ENCODE peak calls at places on chromosomes 5 and 9, in four cellular contexts. One of them, this sample, is unnamed.
A peak's percentile ranks its signal among the peaks of the same experiment; 100 is the strongest.

GRCh38 chr5:82794876-82795275 is 282.3 kb downstream of the TMEM167A start:
- DNase-seq in GM12865: no peak
- DNase-seq in AG09319: no peak
- DNase-seq in mucosa of descending colon: no peak
- DNase-seq in this sample: no peak

GRCh38 chr5:116576043-116576713 is 1.6 kb upstream of the SEMA6A start:
- DNase-seq in GM12865: peak; percentile 90
- DNase-seq in AG09319: no peak
- DNase-seq in mucosa of descending colon: peak; percentile 80
- DNase-seq in this sample: no peak

GRCh38 chr5:143002459-143003327 is 232.5 kb downstream of the ARHGAP26 start:
- DNase-seq in mucosa of descending colon: no peak
- DNase-seq in AG09319: peak; percentile 86
- DNase-seq in GM12865: peak; percentile 96
- DNase-seq in this sample: peak; percentile 64

GRCh38 chr5:165620394-165620793 is 2115.0 kb downstream of the MAT2B start:
- DNase-seq in AG09319: no peak
- DNase-seq in GM12865: no peak
- DNase-seq in mucosa of descending colon: no peak
- DNase-seq in this sample: no peak

GRCh38 chr5:117623042-117623815 is 1048.6 kb upstream of the SEMA6A start:
- DNase-seq in AG09319: no peak
- DNase-seq in mucosa of descending colon: no peak
- DNase-seq in GM12865: no peak
- DNase-seq in this sample: no peak

GRCh38 chr5:132053483-132053882 is 7.0 kb upstream of the IL3 start:
- DNase-seq in GM12865: no peak
- DNase-seq in AG09319: no peak
- DNase-seq in mucosa of descending colon: no peak
- DNase-seq in this sample: no peak

GRCh38 chr5:143033535-143034260 is 263.5 kb downstream of the ARHGAP26 start:
- DNase-seq in mucosa of descending colon: no peak
- DNase-seq in GM12865: no peak
- DNase-seq in AG09319: peak; percentile 52
- DNase-seq in this sample: peak; percentile 92

GRCh38 chr9:6843742-6844141 is 86.0 kb downstream of the KDM4C start:
- DNase-seq in AG09319: no peak
- DNase-seq in GM12865: no peak
- DNase-seq in mucosa of descending colon: no peak
- DNase-seq in this sample: no peak

GRCh38 chr5:62418462-62419076 is 6.0 kb downstream of the IPO11 start:
- DNase-seq in AG09319: no peak
- DNase-seq in GM12865: no peak
- DNase-seq in mucosa of descending colon: no peak
- DNase-seq in this sample: no peak

GRCh38 chr9:125878241-125878640 is 131.1 kb downstream of the PBX3 start:
- DNase-seq in AG09319: peak; percentile 55
- DNase-seq in mucosa of descending colon: no peak
- DNase-seq in GM12865: no peak
- DNase-seq in this sample: no peak

GRCh38 chr9:3794005-3794404 is 268.2 kb upstream of the RFX3 start:
- DNase-seq in GM12865: no peak
- DNase-seq in AG09319: no peak
- DNase-seq in mucosa of descending colon: no peak
- DNase-seq in this sample: peak; percentile 16

DNA sequence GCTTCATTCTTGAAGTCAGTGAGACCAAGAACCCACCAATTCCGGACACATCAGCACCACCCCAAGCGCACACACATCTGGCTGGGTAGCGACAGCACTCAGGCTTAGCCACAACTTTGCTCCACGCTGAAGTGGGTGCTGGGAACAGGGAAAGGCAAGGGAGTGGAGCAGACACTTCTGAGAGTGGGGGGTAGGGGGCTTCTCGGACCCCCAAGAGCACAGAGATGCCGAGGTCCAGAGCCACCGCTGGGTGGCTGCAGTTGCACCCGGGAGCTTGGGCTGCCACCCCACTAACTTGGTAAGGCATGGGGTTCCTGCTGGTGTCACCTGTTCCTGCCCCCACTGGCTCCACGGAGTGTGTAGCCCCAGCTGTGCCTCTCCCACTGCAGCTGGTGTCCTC is 225.3 kb upstream of the RIOK2 start:
- DNase-seq in GM12865: no peak
- DNase-seq in mucosa of descending colon: no peak
- DNase-seq in AG09319: no peak
- DNase-seq in this sample: no peak
- TF ChIP-seq CTCF in GM12865: no peak
- TF ChIP-seq CTCF in mucosa of descending colon: no peak
- TF ChIP-seq CTCF in AG09319: no peak
- TF ChIP-seq CTCF in this sample: no peak

GRCh38 chr5:74306845-74307244 is 333.7 kb downstream of the ENC1 start:
- DNase-seq in AG09319: no peak
- DNase-seq in GM12865: no peak
- DNase-seq in mucosa of descending colon: no peak
- DNase-seq in this sample: no peak

GRCh38 chr5:74304536-74304935 is 336.0 kb downstream of the ENC1 start:
- DNase-seq in AG09319: no peak
- DNase-seq in GM12865: no peak
- DNase-seq in mucosa of descending colon: no peak
- DNase-seq in this sample: no peak

GRCh38 chr5:74300808-74301389 is 339.6 kb downstream of the ENC1 start:
- DNase-seq in AG09319: no peak
- DNase-seq in GM12865: no peak
- DNase-seq in mucosa of descending colon: no peak
- DNase-seq in this sample: no peak

GRCh38 chr5:74299833-74300232 is 340.7 kb downstream of the ENC1 start:
- DNase-seq in mucosa of descending colon: no peak
- DNase-seq in GM12865: no peak
- DNase-seq in AG09319: no peak
- DNase-seq in this sample: no peak

GRCh38 chr5:74303575-74303974 is 337.0 kb downstream of the ENC1 start:
- DNase-seq in AG09319: no peak
- DNase-seq in GM12865: no peak
- DNase-seq in mucosa of descending colon: no peak
- DNase-seq in this sample: no peak
- TF ChIP-seq CTCF in AG09319: no peak
- TF ChIP-seq CTCF in GM12865: no peak
- TF ChIP-seq CTCF in mucosa of descending colon: no peak
- TF ChIP-seq CTCF in this sample: no peak

GRCh38 chr5:140822281-140822629 is 842 bp downstream of the PCDHA5 start:
- DNase-seq in GM12865: no peak
- DNase-seq in mucosa of descending colon: no peak
- DNase-seq in AG09319: no peak
- DNase-seq in this sample: no peak

GRCh38 chr5:140828402-140828737 is 610 bp downstream of the PCDHA6 start:
- DNase-seq in AG09319: no peak
- DNase-seq in GM12865: no peak
- DNase-seq in mucosa of descending colon: no peak
- DNase-seq in this sample: no peak

GRCh38 chr5:140823475-140823874 is 2.1 kb downstream of the PCDHA5 start:
- DNase-seq in mucosa of descending colon: no peak
- DNase-seq in GM12865: no peak
- DNase-seq in AG09319: no peak
- DNase-seq in this sample: no peak

GRCh38 chr5:140827704-140828401 is at the start of gene PCDHA6:
- DNase-seq in mucosa of descending colon: no peak
- DNase-seq in AG09319: no peak
- DNase-seq in GM12865: no peak
- DNase-seq in this sample: no peak
- TF ChIP-seq CTCF in mucosa of descending colon: no peak
- TF ChIP-seq CTCF in AG09319: no peak
- TF ChIP-seq CTCF in GM12865: no peak
- TF ChIP-seq CTCF in this sample: no peak

GRCh38 chr5:23136958-23137357 is 283.8 kb upstream of the CDH12 start:
- DNase-seq in mucosa of descending colon: no peak
- DNase-seq in AG09319: no peak
- DNase-seq in GM12865: no peak
- DNase-seq in this sample: no peak

GRCh38 chr5:23139338-23140171 is 286.4 kb upstream of the CDH12 start:
- DNase-seq in GM12865: peak; percentile 2
- DNase-seq in AG09319: no peak
- DNase-seq in mucosa of descending colon: no peak
- DNase-seq in this sample: no peak
- TF ChIP-seq CTCF in GM12865: no peak
- TF ChIP-seq CTCF in AG09319: no peak
- TF ChIP-seq CTCF in mucosa of descending colon: no peak
- TF ChIP-seq CTCF in this sample: peak; percentile 18

GRCh38 chr9:37034320-37034937 is 361 bp upstream of the PAX5 start:
- DNase-seq in AG09319: no peak
- DNase-seq in mucosa of descending colon: no peak
- DNase-seq in GM12865: peak; percentile 85
- DNase-seq in this sample: no peak
- TF ChIP-seq CTCF in AG09319: no peak
- TF ChIP-seq CTCF in mucosa of descending colon: no peak
- TF ChIP-seq CTCF in GM12865: peak; percentile 79
- TF ChIP-seq CTCF in this sample: peak; percentile 30

DNA sequence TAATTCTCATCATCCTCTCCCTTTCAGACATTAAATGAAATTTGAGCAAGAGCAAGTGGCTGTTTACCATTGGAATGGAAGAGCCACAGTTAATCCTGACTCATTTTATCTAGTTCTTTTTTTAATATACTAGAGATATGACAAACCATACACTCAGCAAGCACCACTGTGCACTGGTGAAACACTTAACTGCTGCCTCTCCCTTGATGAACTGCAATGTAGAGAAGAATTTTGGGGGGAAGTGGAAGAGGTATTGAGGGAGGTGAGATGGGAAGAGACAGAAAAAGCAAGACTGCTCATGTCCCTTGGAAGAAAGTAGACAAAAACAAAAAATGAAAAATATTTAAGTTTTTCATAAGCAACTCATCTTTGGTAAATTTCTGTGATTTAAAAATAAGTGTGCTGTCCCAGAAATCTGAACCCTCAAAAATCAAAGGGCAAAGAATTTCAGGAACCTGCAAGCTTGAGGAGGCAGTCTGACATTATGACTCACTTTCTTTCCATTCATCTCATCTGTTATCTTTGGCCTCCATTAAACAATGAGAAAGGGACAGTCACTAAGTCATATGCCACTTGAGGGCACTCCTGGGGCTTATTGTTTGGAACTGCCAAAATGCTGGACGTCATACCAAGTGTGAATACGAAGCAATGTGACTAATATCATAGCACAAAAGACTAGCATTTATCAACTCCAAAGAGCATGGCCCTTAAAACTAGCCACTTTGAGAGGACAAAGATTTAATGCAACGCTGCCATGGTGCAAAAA is 566.8 kb upstream of the DMAC1 start:
- DNase-seq in GM12865: no peak
- DNase-seq in AG09319: no peak
- DNase-seq in mucosa of descending colon: no peak
- DNase-seq in this sample: no peak
- TF ChIP-seq CTCF in GM12865: no peak
- TF ChIP-seq CTCF in AG09319: no peak
- TF ChIP-seq CTCF in mucosa of descending colon: no peak
- TF ChIP-seq CTCF in this sample: no peak

GRCh38 chr9:92455217-92455616 is 27.1 kb downstream of the ASPN start:
- DNase-seq in GM12865: peak; percentile 23
- DNase-seq in mucosa of descending colon: no peak
- DNase-seq in AG09319: no peak
- DNase-seq in this sample: no peak
- TF ChIP-seq CTCF in GM12865: peak; percentile 26
- TF ChIP-seq CTCF in mucosa of descending colon: no peak
- TF ChIP-seq CTCF in AG09319: no peak
- TF ChIP-seq CTCF in this sample: peak; percentile 51

GRCh38 chr5:68245325-68245724 is 29.8 kb downstream of the PIK3R1 start:
- DNase-seq in GM12865: no peak
- DNase-seq in AG09319: no peak
- DNase-seq in mucosa of descending colon: no peak
- DNase-seq in this sample: peak; percentile 41

GRCh38 chr5:68247627-68248026 is 32.1 kb downstream of the PIK3R1 start:
- DNase-seq in AG09319: no peak
- DNase-seq in GM12865: no peak
- DNase-seq in mucosa of descending colon: no peak
- DNase-seq in this sample: no peak

GRCh38 chr5:68248896-68249295 is 33.3 kb downstream of the PIK3R1 start:
- DNase-seq in AG09319: no peak
- DNase-seq in mucosa of descending colon: no peak
- DNase-seq in GM12865: no peak
- DNase-seq in this sample: no peak

GRCh38 chr5:68249520-68249919 is 34.0 kb downstream of the PIK3R1 start:
- DNase-seq in GM12865: no peak
- DNase-seq in AG09319: no peak
- DNase-seq in mucosa of descending colon: no peak
- DNase-seq in this sample: no peak

GRCh38 chr5:68246802-68247201 is 31.2 kb downstream of the PIK3R1 start:
- DNase-seq in AG09319: no peak
- DNase-seq in GM12865: peak; percentile 11
- DNase-seq in mucosa of descending colon: no peak
- DNase-seq in this sample: no peak
- TF ChIP-seq CTCF in AG09319: no peak
- TF ChIP-seq CTCF in GM12865: peak; percentile 19
- TF ChIP-seq CTCF in mucosa of descending colon: no peak
- TF ChIP-seq CTCF in this sample: peak; percentile 52

GRCh38 chr9:71619926-71620325 is 148.4 kb downstream of the CEMIP2 start:
- DNase-seq in GM12865: no peak
- DNase-seq in AG09319: no peak
- DNase-seq in mucosa of descending colon: no peak
- DNase-seq in this sample: no peak
- TF ChIP-seq CTCF in GM12865: no peak
- TF ChIP-seq CTCF in AG09319: no peak
- TF ChIP-seq CTCF in mucosa of descending colon: no peak
- TF ChIP-seq CTCF in this sample: no peak

DNA sequence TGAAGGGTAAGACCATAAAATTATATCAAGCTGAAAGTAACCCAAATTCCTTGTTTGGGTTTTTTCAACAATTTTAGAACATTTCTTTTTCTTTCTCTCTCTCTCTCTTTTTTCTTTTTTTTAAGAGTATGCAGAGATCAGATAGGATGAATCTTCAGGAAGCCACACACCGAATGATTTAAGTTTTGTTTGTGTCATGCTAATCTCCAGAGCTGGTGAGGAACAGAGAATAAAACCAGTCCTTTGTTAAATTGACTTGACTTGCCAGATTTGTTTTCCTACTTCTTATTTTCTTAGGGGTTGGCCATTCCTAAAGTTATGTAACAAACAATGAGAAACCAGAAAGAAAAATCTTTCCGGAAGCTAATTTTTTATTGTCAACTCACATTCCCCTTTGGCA is 1669.3 kb upstream of the CDH6 start:
- DNase-seq in mucosa of descending colon: no peak
- DNase-seq in AG09319: no peak
- DNase-seq in GM12865: no peak
- DNase-seq in this sample: no peak
- TF ChIP-seq CTCF in mucosa of descending colon: no peak
- TF ChIP-seq CTCF in AG09319: no peak
- TF ChIP-seq CTCF in GM12865: no peak
- TF ChIP-seq CTCF in this sample: no peak

This sample was measured in HFFc6.